ENCODE peak calls at places on chromosomes 4 and X, in five cellular contexts. One of them, this sample, is unnamed. For H3K4me1, the result is how much of the 10 kb centered on the place peaks cover.

GRCh38 chrX:136204571-136204970 is 46.6 kb downstream of the MAP7D3 start:
- DNase-seq in neuronal stem cell: no peak
- DNase-seq in psoas muscle: peak
- DNase-seq in A549: peak
- DNase-seq in vagina: no peak
- DNase-seq in this sample: peak

GRCh38 chr4:42411803-42412202 is 14.5 kb downstream of the SHISA3 start:
- DNase-seq in neuronal stem cell: no peak
- DNase-seq in psoas muscle: no peak
- DNase-seq in A549: no peak
- DNase-seq in vagina: no peak
- DNase-seq in this sample: no peak

GRCh38 chrX:32514986-32515385 is 696.4 kb downstream of the DMD start:
- DNase-seq in neuronal stem cell: no peak
- DNase-seq in psoas muscle: no peak
- DNase-seq in A549: no peak
- DNase-seq in vagina: no peak
- DNase-seq in this sample: no peak

GRCh38 chrX:64975989-64976672 is at the start of gene ZC4H2:
- DNase-seq in neuronal stem cell: peak
- DNase-seq in psoas muscle: peak
- DNase-seq in A549: peak
- DNase-seq in vagina: no peak
- DNase-seq in this sample: peak

GRCh38 chr4:154727540-154727939 is 16.3 kb upstream of the LRAT start:
- DNase-seq in neuronal stem cell: no peak
- DNase-seq in psoas muscle: no peak
- DNase-seq in A549: no peak
- DNase-seq in vagina: no peak
- DNase-seq in this sample: no peak

GRCh38 chrX:100447563-100448397 is 37.7 kb upstream of the PCDH19 start:
- DNase-seq in neuronal stem cell: peak
- DNase-seq in psoas muscle: peak
- DNase-seq in A549: peak
- DNase-seq in vagina: no peak
- DNase-seq in this sample: peak

GRCh38 chr4:184762100-184762499 is 28.2 kb upstream of the CENPU start:
- DNase-seq in neuronal stem cell: no peak
- DNase-seq in psoas muscle: no peak
- DNase-seq in A549: no peak
- DNase-seq in vagina: no peak
- DNase-seq in this sample: no peak

GRCh38 chr4:57110635-57111546 is 706 bp upstream of the IGFBP7 start:
- DNase-seq in neuronal stem cell: peak
- DNase-seq in psoas muscle: no peak
- DNase-seq in A549: no peak
- DNase-seq in vagina: no peak
- DNase-seq in this sample: peak

GRCh38 chrX:129939986-129940385 is 34.0 kb downstream of the UTP14A start:
- DNase-seq in neuronal stem cell: no peak
- DNase-seq in psoas muscle: peak
- DNase-seq in A549: no peak
- DNase-seq in vagina: no peak
- DNase-seq in this sample: no peak

GRCh38 chrX:27675493-27675892 is 85.3 kb downstream of the DCAF8L2 start:
- DNase-seq in neuronal stem cell: no peak
- DNase-seq in psoas muscle: no peak
- DNase-seq in A549: no peak
- DNase-seq in vagina: no peak
- DNase-seq in this sample: no peak

GRCh38 chr4:112448211-112448745 is 67.7 kb downstream of the NEUROG2 start:
- DNase-seq in neuronal stem cell: no peak
- DNase-seq in psoas muscle: no peak
- DNase-seq in A549: no peak
- DNase-seq in vagina: no peak
- DNase-seq in this sample: no peak

GRCh38 chr4:184949020-184949419 is 69.3 kb upstream of the HELT start:
- DNase-seq in neuronal stem cell: no peak
- DNase-seq in psoas muscle: no peak
- DNase-seq in A549: no peak
- DNase-seq in vagina: peak
- DNase-seq in this sample: no peak

GRCh38 chr4:145881991-145882390 is 56.6 kb downstream of the ZNF827 start:
- DNase-seq in neuronal stem cell: no peak
- DNase-seq in psoas muscle: no peak
- DNase-seq in A549: no peak
- DNase-seq in vagina: no peak
- DNase-seq in this sample: peak

GRCh38 chr4:1576961-1577814 is 106.9 kb downstream of the FAM53A start:
- DNase-seq in neuronal stem cell: no peak
- DNase-seq in psoas muscle: peak
- DNase-seq in A549: no peak
- DNase-seq in vagina: no peak
- DNase-seq in this sample: no peak

GRCh38 chr4:20493761-20494353 is 206.4 kb upstream of the PACRGL start:
- DNase-seq in neuronal stem cell: no peak
- DNase-seq in psoas muscle: no peak
- DNase-seq in A549: no peak
- DNase-seq in vagina: no peak
- DNase-seq in this sample: no peak

GRCh38 chrX:7027071-7027470 is 120.4 kb upstream of the STS start:
- DNase-seq in neuronal stem cell: no peak
- DNase-seq in psoas muscle: no peak
- DNase-seq in A549: no peak
- DNase-seq in vagina: no peak
- DNase-seq in this sample: no peak

GRCh38 chr4:139207873-139208403 is 30.9 kb upstream of the ELF2 start:
- DNase-seq in neuronal stem cell: no peak
- DNase-seq in psoas muscle: peak
- DNase-seq in A549: no peak
- DNase-seq in vagina: no peak
- DNase-seq in this sample: no peak

GRCh38 chrX:1493877-1494510 is 41.3 kb upstream of the ASMTL start:
- DNase-seq in neuronal stem cell: no peak
- DNase-seq in psoas muscle: no peak
- DNase-seq in A549: no peak
- DNase-seq in vagina: no peak
- DNase-seq in this sample: no peak

GRCh38 chr4:152991361-152991760 is 55.2 kb downstream of the FHDC1 start:
- DNase-seq in neuronal stem cell: no peak
- DNase-seq in psoas muscle: no peak
- DNase-seq in A549: no peak
- DNase-seq in vagina: no peak
- DNase-seq in this sample: no peak

GRCh38 chr4:139655116-139655515 is 10.5 kb upstream of the MGST2 start:
- DNase-seq in neuronal stem cell: no peak
- DNase-seq in psoas muscle: no peak
- DNase-seq in A549: no peak
- DNase-seq in vagina: no peak
- DNase-seq in this sample: no peak

GRCh38 chr4:158875026-158875425 is 106.2 kb downstream of the FNIP2 start:
- DNase-seq in neuronal stem cell: no peak
- DNase-seq in psoas muscle: no peak
- DNase-seq in A549: no peak
- DNase-seq in vagina: no peak
- DNase-seq in this sample: no peak

GRCh38 chrX:107849747-107850478 is 24.2 kb downstream of the MID2 start:
- DNase-seq in neuronal stem cell: no peak
- DNase-seq in psoas muscle: no peak
- DNase-seq in A549: no peak
- DNase-seq in vagina: no peak
- DNase-seq in this sample: no peak

GRCh38 chrX:11103006-11103405 is 8.1 kb upstream of the HCCS start:
- DNase-seq in neuronal stem cell: no peak
- DNase-seq in psoas muscle: no peak
- DNase-seq in A549: no peak
- DNase-seq in vagina: no peak
- DNase-seq in this sample: no peak

GRCh38 chr4:118762146-118762545 is 73.8 kb downstream of the SEC24D start:
- DNase-seq in neuronal stem cell: no peak
- DNase-seq in psoas muscle: no peak
- DNase-seq in A549: no peak
- DNase-seq in vagina: no peak
- DNase-seq in this sample: no peak
- H3K4me1 ChIP-seq in neuronal stem cell: under half
- H3K4me1 ChIP-seq in psoas muscle: under half
- H3K4me1 ChIP-seq in A549: under half
- H3K4me1 ChIP-seq in vagina: half or more
- H3K4me1 ChIP-seq in this sample: under half

GRCh38 chrX:14497184-14497666 is 32.1 kb upstream of the GLRA2 start:
- DNase-seq in neuronal stem cell: no peak
- DNase-seq in psoas muscle: no peak
- DNase-seq in A549: no peak
- DNase-seq in vagina: no peak
- DNase-seq in this sample: no peak
- H3K27ac ChIP-seq in neuronal stem cell: no peak
- H3K27ac ChIP-seq in psoas muscle: no peak
- H3K27ac ChIP-seq in A549: no peak
- H3K27ac ChIP-seq in vagina: no peak
- H3K27ac ChIP-seq in this sample: peak

GRCh38 chrX:13028871-13029336 is 15.5 kb downstream of the FAM9C start:
- DNase-seq in neuronal stem cell: no peak
- DNase-seq in psoas muscle: no peak
- DNase-seq in A549: peak
- DNase-seq in vagina: no peak
- DNase-seq in this sample: no peak
- H3K4me3 ChIP-seq in neuronal stem cell: no peak
- H3K4me3 ChIP-seq in psoas muscle: no peak
- H3K4me3 ChIP-seq in A549: no peak
- H3K4me3 ChIP-seq in vagina: no peak
- H3K4me3 ChIP-seq in this sample: no peak

DNA sequence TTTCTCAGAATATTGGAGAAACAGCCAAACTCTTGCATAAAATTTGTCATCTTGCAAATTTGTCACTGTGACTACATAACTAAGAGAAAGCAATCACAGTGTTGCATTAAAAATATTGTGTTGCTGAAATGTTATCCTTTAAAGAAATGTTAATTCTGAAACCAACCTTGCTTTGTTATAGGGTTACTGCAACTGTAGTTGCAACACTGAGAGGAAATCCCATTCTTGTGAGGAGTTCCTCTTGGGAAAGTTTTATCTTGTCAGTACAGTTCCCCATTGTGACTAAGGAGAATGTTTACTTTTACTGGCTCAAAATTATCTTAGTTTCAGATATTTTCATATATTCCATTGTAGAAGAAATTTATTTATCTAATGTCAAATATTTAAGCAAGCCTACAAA is 20.9 kb downstream of the CYBB start:
- DNase-seq in neuronal stem cell: no peak
- DNase-seq in psoas muscle: no peak
- DNase-seq in A549: no peak
- DNase-seq in vagina: no peak
- DNase-seq in this sample: no peak
- H3K4me1 ChIP-seq in neuronal stem cell: under half
- H3K4me1 ChIP-seq in psoas muscle: under half
- H3K4me1 ChIP-seq in A549: under half
- H3K4me1 ChIP-seq in vagina: under half
- H3K4me1 ChIP-seq in this sample: under half

DNA sequence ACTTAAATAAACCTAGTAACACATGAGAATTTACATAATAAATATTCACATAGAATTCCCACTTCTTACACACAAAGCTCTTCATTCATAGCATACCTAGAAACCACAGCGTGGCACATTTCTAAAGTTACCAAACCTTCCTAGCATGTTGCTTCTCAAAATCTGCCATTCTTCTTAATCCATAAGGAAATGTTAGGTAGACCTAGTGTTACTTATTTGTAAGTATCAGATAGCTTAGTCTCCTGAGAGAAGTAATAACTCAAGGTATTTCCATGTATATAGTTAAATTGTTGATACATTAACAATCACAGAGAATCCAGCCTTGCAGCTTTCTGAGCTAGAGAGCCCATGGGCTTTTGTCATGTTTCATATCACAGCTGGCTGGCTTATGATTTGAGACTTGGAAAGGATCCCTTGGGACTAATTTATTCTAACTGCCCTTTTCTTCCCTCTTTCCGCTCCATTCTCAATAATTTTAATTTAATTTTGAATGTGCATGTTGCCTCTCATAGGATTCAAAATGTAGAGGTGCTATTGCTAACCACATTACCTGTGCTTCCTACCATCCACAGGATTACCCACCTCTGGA is 17.6 kb downstream of the SH3RF1 start:
- DNase-seq in neuronal stem cell: no peak
- DNase-seq in psoas muscle: no peak
- DNase-seq in A549: no peak
- DNase-seq in vagina: no peak
- DNase-seq in this sample: no peak
- H3K27ac ChIP-seq in neuronal stem cell: no peak
- H3K27ac ChIP-seq in psoas muscle: no peak
- H3K27ac ChIP-seq in A549: peak
- H3K27ac ChIP-seq in vagina: no peak
- H3K27ac ChIP-seq in this sample: no peak

This sample was measured in lung.